ENCODE peak calls at places on chromosome 4, in nine cellular contexts. M is NCI-H510A treated with DMSO at 0.1 percent for 48 hours; F is coronary artery; B is tibial nerve; W is HT1080; R is NCI-H2029; O is heart left ventricle; S is stimulated activated CD8-positive, alpha-beta memory T cell treated with anti-CD3 and anti-CD28 coated beads, Interleukin-15, amount 100 ng/mL, for 24 hours; I is AG04450. U is an unnamed sample.

GRCh38 chr4:61440306-61440705 is 240.2 kb downstream of the ADGRL3 start:
- DNase-seq in M (no peak), F (no peak), B (no peak), W (no peak), R (no peak), O (no peak), S (no peak), I (no peak), U (no peak)

GRCh38 chr4:65241257-65241997 is 428.9 kb downstream of the EPHA5 start:
- DNase-seq in M (peak), F (no peak), B (no peak), W (peak), R (peak), O (no peak), S (no peak), I (no peak), U (no peak)

GRCh38 chr4:161428180-161428965 is 735.4 kb downstream of the FSTL5 start:
- DNase-seq in M (no peak), F (no peak), B (no peak), W (no peak), R (no peak), O (no peak), S (no peak), I (no peak), U (no peak)

GRCh38 chr4:38162240-38162784 is 202.1 kb downstream of the PTTG2 start:
- DNase-seq in M (no peak), F (no peak), B (no peak), W (peak), R (peak), O (no peak), S (no peak), I (peak), U (no peak)

GRCh38 chr4:155667538-155668511 is 1.2 kb downstream of the GUCY1A1 start:
- DNase-seq in M (peak), F (peak), B (no peak), W (peak), R (no peak), O (peak), S (no peak), I (no peak), U (peak)

GRCh38 chr4:48237996-48238645 is 31.5 kb downstream of the TEC start:
- DNase-seq in M (no peak), F (no peak), B (no peak), W (peak), R (peak), O (no peak), S (no peak), I (no peak), U (no peak)

GRCh38 chr4:40713798-40714197 is 36.0 kb upstream of the NSUN7 start:
- DNase-seq in M (no peak), F (no peak), B (no peak), W (no peak), R (no peak), O (no peak), S (no peak), I (no peak), U (no peak)

GRCh38 chr4:90186229-90186628 is 59.0 kb downstream of the CCSER1 start:
- DNase-seq in M (no peak), F (no peak), B (no peak), W (no peak), R (no peak), O (no peak), S (no peak), I (no peak), U (no peak)

GRCh38 chr4:1408418-1408817 is 2.2 kb upstream of the NKX1-1 start:
- DNase-seq in M (no peak), F (peak), B (no peak), W (no peak), R (no peak), O (peak), S (no peak), I (no peak), U (no peak)

GRCh38 chr4:111400736-111401135 is 744.5 kb upstream of the FAM241A start:
- DNase-seq in M (peak), F (no peak), B (no peak), W (peak), R (no peak), O (peak), S (no peak), I (peak), U (no peak)

GRCh38 chr4:156169011-156169410 is 215.3 kb upstream of the CTSO start:
- DNase-seq in M (peak), F (no peak), B (no peak), W (peak), R (no peak), O (peak), S (no peak), I (peak), U (no peak)

GRCh38 chr4:37715889-37716402 is 29.8 kb upstream of the RELL1 start:
- DNase-seq in M (peak), F (no peak), B (no peak), W (peak), R (no peak), O (no peak), S (no peak), I (peak), U (no peak)

GRCh38 chr4:16256343-16256742 is 30.1 kb upstream of the TAPT1 start:
- DNase-seq in M (no peak), F (no peak), B (no peak), W (no peak), R (no peak), O (no peak), S (no peak), I (no peak), U (no peak)

GRCh38 chr4:111537861-111538260 is 607.4 kb upstream of the FAM241A start:
- DNase-seq in M (peak), F (no peak), B (no peak), W (no peak), R (no peak), O (no peak), S (no peak), I (peak), U (no peak)

GRCh38 chr4:103074598-103075434 is 1.7 kb downstream of the SLC9B2 start:
- DNase-seq in M (no peak), F (no peak), B (no peak), W (no peak), R (no peak), O (no peak), S (no peak), I (no peak), U (no peak)

GRCh38 chr4:58734030-58734673 is 1624.0 kb upstream of the IGFBP7 start:
- DNase-seq in M (no peak), F (no peak), B (no peak), W (no peak), R (no peak), O (no peak), S (no peak), I (no peak), U (no peak)

GRCh38 chr4:75370582-75370981 is 143.6 kb downstream of the RCHY1 start:
- DNase-seq in M (peak), F (no peak), B (no peak), W (no peak), R (no peak), O (no peak), S (no peak), I (no peak), U (no peak)

GRCh38 chr4:37948542-37948941 is 11.7 kb upstream of the PTTG2 start:
- DNase-seq in M (no peak), F (no peak), B (no peak), W (no peak), R (no peak), O (no peak), S (no peak), I (no peak), U (no peak)

GRCh38 chr4:629916-630641 is 4.7 kb downstream of the PDE6B start:
- DNase-seq in M (no peak), F (no peak), B (no peak), W (no peak), R (no peak), O (no peak), S (no peak), I (no peak), U (no peak)

GRCh38 chr4:126777649-126778048 is 855.1 kb upstream of the INTU start:
- DNase-seq in M (no peak), F (no peak), B (no peak), W (no peak), R (no peak), O (no peak), S (no peak), I (peak), U (no peak)

GRCh38 chr4:168674077-168674747 is 177.4 kb downstream of the PALLD start:
- DNase-seq in M (no peak), F (no peak), B (no peak), W (no peak), R (no peak), O (no peak), S (no peak), I (no peak), U (no peak)

GRCh38 chr4:158314756-158315487 is 104.6 kb downstream of the TMEM144 start:
- DNase-seq in M (no peak), F (no peak), B (no peak), W (peak), R (no peak), O (no peak), S (no peak), I (peak), U (no peak)

GRCh38 chr4:7546809-7547367 is 112.2 kb upstream of the PSAPL1 start:
- DNase-seq in M (no peak), F (no peak), B (no peak), W (no peak), R (no peak), O (no peak), S (no peak), I (peak), U (no peak)

GRCh38 chr4:31290836-31291235 is 570.7 kb downstream of the PCDH7 start:
- DNase-seq in M (no peak), F (no peak), B (no peak), W (no peak), R (no peak), O (no peak), S (no peak), I (no peak), U (no peak)

GRCh38 chr4:171891038-171891437 is 77.8 kb downstream of the GALNTL6 start:
- DNase-seq in M (no peak), F (no peak), B (no peak), W (no peak), R (no peak), O (no peak), S (no peak), I (no peak), U (no peak)

GRCh38 chr4:128604840-128605239 is 204.7 kb upstream of the JADE1 start:
- DNase-seq in M (no peak), F (no peak), B (no peak), W (peak), R (no peak), O (no peak), S (no peak), I (no peak), U (no peak)

GRCh38 chr4:175263537-175263936 is 345.4 kb downstream of the ADAM29 start:
- DNase-seq in M (no peak), F (no peak), B (no peak), W (no peak), R (no peak), O (no peak), S (no peak), I (no peak), U (no peak)

GRCh38 chr4:91851456-91851855 is 452.3 kb upstream of the GRID2 start:
- DNase-seq in M (no peak), F (no peak), B (no peak), W (no peak), R (no peak), O (no peak), S (no peak), I (no peak), U (no peak)

GRCh38 chr4:100805547-100805946 is 287.7 kb upstream of the EMCN start:
- DNase-seq in M (no peak), F (no peak), B (no peak), W (no peak), R (no peak), O (no peak), S (no peak), I (no peak), U (no peak)

GRCh38 chr4:122854860-122855259 is 28.2 kb downstream of the FGF2 start:
- DNase-seq in M (no peak), F (no peak), B (no peak), W (no peak), R (no peak), O (no peak), S (no peak), I (no peak), U (no peak)

GRCh38 chr4:40722576-40723161 is 27.1 kb upstream of the NSUN7 start:
- DNase-seq in M (no peak), F (no peak), B (no peak), W (no peak), R (no peak), O (peak), S (no peak), I (no peak), U (no peak)

GRCh38 chr4:186942745-186943606 is 219.3 kb upstream of the FAT1 start:
- DNase-seq in M (no peak), F (no peak), B (no peak), W (no peak), R (no peak), O (peak), S (no peak), I (no peak), U (no peak)

GRCh38 chr4:174929346-174929745 is 11.2 kb downstream of the ADAM29 start:
- DNase-seq in M (no peak), F (no peak), B (no peak), W (peak), R (no peak), O (no peak), S (no peak), I (no peak), U (no peak)

GRCh38 chr4:56134272-56134671 is 185.5 kb downstream of the CEP135 start:
- DNase-seq in M (no peak), F (peak), B (no peak), W (peak), R (no peak), O (peak), S (no peak), I (peak), U (no peak)

GRCh38 chr4:182189107-182189878 is 53.9 kb upstream of the TENM3 start:
- DNase-seq in M (no peak), F (no peak), B (no peak), W (peak), R (no peak), O (no peak), S (no peak), I (peak), U (no peak)

GRCh38 chr4:78656968-78657445 is 105.4 kb downstream of the ANXA3 start:
- DNase-seq in M (no peak), F (no peak), B (no peak), W (peak), R (no peak), O (peak), S (no peak), I (no peak), U (no peak)

GRCh38 chr4:1393866-1394265 is 12.4 kb downstream of the NKX1-1 start:
- DNase-seq in M (no peak), F (no peak), B (no peak), W (no peak), R (no peak), O (no peak), S (no peak), I (no peak), U (no peak)

U was measured in type B pancreatic cell.